ENCODE peak calls at places on chromosomes 16 and 17, in six cellular contexts. U is mammary epithelial cell, Y is IMR-90, X is neural progenitor cell, T is K562, R is body of pancreas. O is an unnamed sample. For H3K36me3, the result is how much of the 10 kb centered on the place peaks cover.

GRCh38 chr16:84610385-84610784 is 7.5 kb downstream of the COTL1 start:
- DNase-seq in U (no peak), Y (no peak), X (no peak), T (peak), R (no peak), O (no peak)

GRCh38 chr17:81020767-81021497 is 14.0 kb upstream of the BAIAP2 start:
- DNase-seq in U (no peak), Y (peak), X (no peak), T (peak), R (no peak), O (no peak)

GRCh38 chr16:80463303-80463702 is 77.5 kb upstream of the DYNLRB2 start:
- DNase-seq in U (no peak), Y (no peak), X (no peak), T (no peak), R (no peak), O (no peak)

GRCh38 chr16:67874147-67874771 is 1.4 kb downstream of the EDC4 start:
- DNase-seq in U (no peak), Y (no peak), X (no peak), T (no peak), R (no peak), O (no peak)

GRCh38 chr16:78770353-78771091 is 671.1 kb downstream of the WWOX start:
- DNase-seq in U (no peak), Y (no peak), X (peak), T (peak), R (peak), O (no peak)

GRCh38 chr16:19844945-19845641 is 39.6 kb downstream of the GPRC5B start:
- DNase-seq in U (no peak), Y (peak), X (no peak), T (peak), R (no peak), O (peak)

GRCh38 chr16:29807426-29808218 is 1.3 kb downstream of the MAZ start:
- DNase-seq in U (peak), Y (peak), X (peak), T (peak), R (peak), O (peak)

GRCh38 chr17:70913086-70913485 is 743.8 kb downstream of the KCNJ2 start:
- DNase-seq in U (no peak), Y (peak), X (no peak), T (no peak), R (no peak), O (no peak)

GRCh38 chr17:57112994-57113393 is 27.9 kb downstream of the AKAP1 start:
- DNase-seq in U (no peak), Y (no peak), X (no peak), T (peak), R (no peak), O (no peak)

GRCh38 chr17:79212150-79213087 is 137.8 kb downstream of the ENGASE start:
- DNase-seq in U (no peak), Y (no peak), X (peak), T (no peak), R (no peak), O (no peak)

GRCh38 chr17:57445051-57445450 is 188.7 kb downstream of the MSI2 start:
- DNase-seq in U (no peak), Y (no peak), X (no peak), T (no peak), R (no peak), O (no peak)

GRCh38 chr17:78040561-78041400 is 82.3 kb downstream of the TNRC6C start:
- DNase-seq in U (peak), Y (peak), X (no peak), T (no peak), R (peak), O (peak)

GRCh38 chr17:83192161-83192788 is 112.9 kb downstream of the METRNL start:
- DNase-seq in U (no peak), Y (peak), X (no peak), T (no peak), R (peak), O (no peak)

GRCh38 chr17:3738562-3739295 is 15.0 kb downstream of the HASPIN start:
- DNase-seq in U (peak), Y (peak), X (peak), T (no peak), R (peak), O (no peak)

GRCh38 chr17:6276711-6277110 is 158.2 kb downstream of the AIPL1 start:
- DNase-seq in U (no peak), Y (no peak), X (peak), T (no peak), R (no peak), O (no peak)

GRCh38 chr17:65557349-65558310 is 3.8 kb downstream of the AXIN2 start:
- DNase-seq in U (no peak), Y (peak), X (no peak), T (no peak), R (no peak), O (no peak)

GRCh38 chr16:56980792-56981724 is 8.3 kb upstream of the NLRC5 start:
- DNase-seq in U (no peak), Y (no peak), X (peak), T (no peak), R (no peak), O (no peak)

GRCh38 chr17:30321314-30321713 is 12.5 kb downstream of the TMIGD1 start:
- DNase-seq in U (no peak), Y (no peak), X (no peak), T (no peak), R (no peak), O (no peak)

GRCh38 chr17:58309918-58310259 is 18.7 kb downstream of the TSPOAP1 start:
- DNase-seq in U (no peak), Y (no peak), X (no peak), T (no peak), R (no peak), O (no peak)

GRCh38 chr17:33021731-33022408 is 30.2 kb downstream of the SPACA3 start:
- DNase-seq in U (no peak), Y (peak), X (peak), T (no peak), R (no peak), O (no peak)

GRCh38 chr16:56341656-56342397 is 83.5 kb downstream of the AMFR start:
- DNase-seq in U (no peak), Y (no peak), X (no peak), T (no peak), R (no peak), O (no peak)

GRCh38 chr16:68478526-68479249 is 30.4 kb upstream of the SMPD3 start:
- DNase-seq in U (no peak), Y (no peak), X (no peak), T (no peak), R (no peak), O (no peak)

GRCh38 chr16:30382398-30383015 is at the start of gene SEPTIN1:
- DNase-seq in U (no peak), Y (no peak), X (no peak), T (no peak), R (no peak), O (no peak)

GRCh38 chr16:69798466-69798865 is 36.3 kb downstream of the WWP2 start:
- DNase-seq in U (no peak), Y (peak), X (peak), T (no peak), R (peak), O (peak)

GRCh38 chr16:53775821-53776431 is 72.0 kb downstream of the FTO start:
- DNase-seq in U (peak), Y (peak), X (peak), T (no peak), R (peak), O (peak)

GRCh38 chr16:51148674-51149228 is 2.3 kb downstream of the SALL1 start:
- DNase-seq in U (no peak), Y (no peak), X (no peak), T (no peak), R (no peak), O (no peak)

GRCh38 chr17:34797724-34798123 is 163.5 kb downstream of the CCT6B start:
- DNase-seq in U (no peak), Y (peak), X (peak), T (peak), R (no peak), O (peak)

GRCh38 chr16:53433930-53434435 is 288 bp upstream of the RBL2 start:
- DNase-seq in U (no peak), Y (peak), X (no peak), T (peak), R (peak), O (peak)

GRCh38 chr16:63776034-63776433 is 1345.8 kb downstream of the CDH11 start:
- DNase-seq in U (no peak), Y (no peak), X (no peak), T (no peak), R (no peak), O (no peak)

GRCh38 chr17:21125862-21126261 is 902 bp upstream of the DHRS7B start:
- DNase-seq in U (no peak), Y (no peak), X (no peak), T (no peak), R (no peak), O (no peak)

GRCh38 chr16:54542805-54543504 is 256.4 kb upstream of the IRX3 start:
- DNase-seq in U (no peak), Y (no peak), X (no peak), T (no peak), R (no peak), O (no peak)

GRCh38 chr16:54286330-54287017 is at the start of gene IRX3:
- DNase-seq in U (peak), Y (peak), X (peak), T (no peak), R (peak), O (peak)

GRCh38 chr16:10250137-10250850 is 68.1 kb upstream of the GRIN2A start:
- DNase-seq in U (no peak), Y (no peak), X (no peak), T (no peak), R (no peak), O (no peak)

GRCh38 chr16:78390070-78390469 is 290.6 kb downstream of the WWOX start:
- DNase-seq in U (no peak), Y (no peak), X (no peak), T (no peak), R (no peak), O (no peak)

GRCh38 chr16:60107467-60107866 is 1373.4 kb upstream of the GOT2 start:
- DNase-seq in U (peak), Y (no peak), X (no peak), T (no peak), R (no peak), O (peak)

GRCh38 chr16:66277311-66278070 is 89.0 kb upstream of the CDH5 start:
- DNase-seq in U (no peak), Y (no peak), X (no peak), T (no peak), R (no peak), O (no peak)

GRCh38 chr16:50596762-50597450 is 48.7 kb downstream of the NKD1 start:
- DNase-seq in U (no peak), Y (no peak), X (no peak), T (no peak), R (no peak), O (no peak)

GRCh38 chr17:57444632-57445031 is 188.3 kb downstream of the MSI2 start:
- DNase-seq in U (no peak), Y (no peak), X (peak), T (no peak), R (no peak), O (no peak)

GRCh38 chr16:871562-872330 is 71.2 kb upstream of the GNG13 start:
- DNase-seq in U (no peak), Y (no peak), X (no peak), T (no peak), R (no peak), O (no peak)

GRCh38 chr16:868846-869822 is 68.6 kb upstream of the GNG13 start:
- DNase-seq in U (no peak), Y (no peak), X (no peak), T (no peak), R (no peak), O (no peak)

GRCh38 chr16:872436-873242 is 72.1 kb upstream of the GNG13 start:
- DNase-seq in U (no peak), Y (no peak), X (no peak), T (no peak), R (no peak), O (no peak)

GRCh38 chr16:869823-870641 is 69.5 kb upstream of the GNG13 start:
- DNase-seq in U (no peak), Y (no peak), X (no peak), T (no peak), R (no peak), O (no peak)

DNA sequence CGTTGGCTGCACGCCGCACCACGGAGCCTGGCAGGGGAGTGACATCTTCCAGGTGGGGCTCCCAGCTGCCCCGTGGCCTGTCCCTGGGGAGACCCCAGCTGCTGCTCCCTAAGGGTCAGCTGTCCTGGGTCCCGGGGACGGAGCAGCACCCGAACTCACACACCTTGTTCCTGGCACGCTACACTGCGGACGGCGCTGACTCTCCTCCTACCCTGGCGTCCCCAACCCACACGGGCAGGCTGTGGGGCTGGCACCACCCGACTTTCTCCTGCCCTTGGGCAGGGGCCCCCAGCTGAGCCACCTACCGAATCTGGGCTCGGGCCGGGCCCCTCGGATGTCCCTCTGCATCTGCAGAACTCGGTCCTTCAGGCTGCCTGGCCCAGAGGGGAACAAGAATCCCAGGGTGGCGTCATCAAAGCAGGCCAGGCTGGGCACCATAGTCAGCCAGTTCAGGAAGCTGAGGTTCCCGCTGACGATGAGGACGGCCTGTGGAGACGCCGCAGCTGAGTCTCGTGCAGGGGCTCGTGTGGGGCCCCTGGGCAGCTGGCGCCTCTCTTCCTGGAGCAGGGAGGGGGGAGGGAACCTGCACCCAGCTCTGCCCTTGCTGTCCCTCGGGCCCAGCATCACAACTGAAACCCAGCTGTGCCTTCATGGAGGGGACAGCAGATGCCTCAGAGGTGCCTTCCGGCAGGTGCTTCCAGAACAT is 70.5 kb upstream of the GNG13 start:
- DNase-seq in U (no peak), Y (no peak), X (no peak), T (no peak), R (no peak), O (no peak)
- H3K36me3 ChIP-seq in U (under half), Y (under half), X (under half), T (under half), R (under half), O (under half)

GRCh38 chr17:50210249-50211225 is 9.1 kb upstream of the COL1A1 start:
- DNase-seq in U (peak), Y (peak), X (peak), T (peak), R (peak), O (peak)
- H3K27ac ChIP-seq in U (no peak), Y (peak), X (no peak), T (peak), R (no peak), O (peak)

GRCh38 chr17:44207319-44207718 is 7.6 kb upstream of the ATXN7L3 start:
- DNase-seq in U (no peak), Y (no peak), X (no peak), T (no peak), R (no peak), O (no peak)

GRCh38 chr17:44204453-44204882 is 4.8 kb upstream of the ATXN7L3 start:
- DNase-seq in U (peak), Y (peak), X (no peak), T (peak), R (no peak), O (peak)

GRCh38 chr17:44203731-44204452 is 4.2 kb upstream of the ATXN7L3 start:
- DNase-seq in U (no peak), Y (peak), X (peak), T (peak), R (peak), O (no peak)

GRCh38 chr17:44206825-44207155 is 7.1 kb upstream of the ATXN7L3 start:
- DNase-seq in U (no peak), Y (no peak), X (no peak), T (no peak), R (no peak), O (no peak)

DNA sequence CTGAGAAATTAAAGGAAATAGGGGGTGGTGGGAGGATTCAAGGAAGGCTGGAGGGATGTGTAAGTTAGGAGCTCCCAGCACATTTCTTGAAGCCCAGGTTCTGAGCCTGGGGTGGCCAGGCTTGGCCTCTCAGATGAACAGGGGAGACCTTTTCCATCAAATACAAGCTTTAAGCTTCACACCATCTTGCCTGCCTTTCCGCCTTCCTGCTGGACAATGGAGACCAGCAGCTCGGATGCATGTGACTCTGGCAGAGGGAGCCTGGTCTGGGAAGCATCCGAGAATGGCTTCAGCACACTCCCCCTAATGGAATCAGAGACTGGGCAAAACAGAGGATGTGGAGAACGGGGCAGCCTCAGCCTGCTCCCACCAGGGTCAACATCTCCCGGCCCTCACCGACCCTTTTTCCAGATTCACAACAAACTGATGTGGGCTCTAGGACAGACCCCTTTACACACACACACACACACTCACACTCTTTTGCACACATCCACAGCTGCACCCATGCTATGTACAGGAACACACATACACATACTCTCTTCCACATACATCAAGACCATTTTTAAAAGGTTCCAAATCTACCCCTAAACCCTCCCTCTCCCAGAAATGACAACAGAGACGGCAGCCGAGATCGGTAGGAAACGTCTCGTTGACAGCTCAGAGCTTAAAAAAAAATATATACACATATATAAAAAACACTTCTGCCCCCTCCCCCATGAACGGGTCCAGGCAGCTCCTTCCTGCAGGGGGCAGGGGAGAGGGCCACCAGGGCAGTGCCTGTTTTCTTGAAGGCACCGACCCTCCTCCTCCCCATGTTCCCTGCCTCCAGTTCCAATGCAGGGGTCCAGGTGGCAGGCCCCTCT is 6.5 kb upstream of the ATXN7L3 start:
- DNase-seq in U (no peak), Y (no peak), X (no peak), T (no peak), R (no peak), O (no peak)
- TF ChIP-seq CTCF in U (peak), Y (peak), X (peak), T (peak), R (no peak), O (peak)

GRCh38 chr17:17157041-17157440 is 49.1 kb downstream of the PLD6 start:
- DNase-seq in U (no peak), Y (no peak), X (no peak), T (no peak), R (no peak), O (no peak)
- H3K36me3 ChIP-seq in U (under half), Y (half or more), X (under half), T (under half), R (under half), O (half or more)

DNA sequence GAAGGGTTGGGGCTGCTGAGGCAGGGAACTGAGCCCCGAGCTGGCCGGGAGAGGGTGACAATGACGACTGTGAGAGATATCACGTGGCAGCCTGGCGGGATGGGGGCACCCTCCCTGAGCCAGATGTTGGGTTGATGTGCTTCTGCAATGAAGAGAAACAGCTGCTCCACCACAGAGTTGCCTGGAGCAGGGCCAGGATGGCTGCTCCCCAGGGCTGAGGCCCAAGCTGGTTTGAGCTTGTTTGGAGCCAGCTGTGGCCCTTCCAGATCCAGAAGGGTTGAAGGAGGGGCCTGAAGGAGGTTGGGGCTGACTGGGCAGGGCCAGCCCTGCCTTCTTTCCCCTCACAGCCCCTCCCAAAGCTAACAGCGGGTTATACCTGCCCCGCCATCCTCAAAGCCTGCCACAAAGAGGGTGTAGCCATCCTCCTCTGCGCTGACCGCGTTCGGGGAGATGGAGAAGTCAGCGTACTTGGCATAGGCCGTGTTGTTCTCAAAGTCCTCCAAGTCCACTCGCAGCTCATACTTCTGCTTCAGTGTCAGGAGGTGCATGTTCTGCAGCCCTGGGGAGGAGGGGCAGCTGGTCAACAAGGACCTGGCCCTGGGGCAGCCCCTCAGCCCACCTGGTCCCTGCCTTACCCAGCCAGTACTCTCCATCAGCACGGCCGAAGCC is 2.1 kb downstream of the MFAP4 start:
- DNase-seq in U (no peak), Y (peak), X (no peak), T (peak), R (peak), O (no peak)
- H3K27ac ChIP-seq in U (no peak), Y (peak), X (no peak), T (no peak), R (no peak), O (no peak)

GRCh38 chr17:41930009-41930832 is at the start of gene ODAD4:
- DNase-seq in U (peak), Y (peak), X (peak), T (peak), R (peak), O (peak)
- TF ChIP-seq CTCF in U (peak), Y (peak), X (peak), T (peak), R (peak), O (peak)

DNA sequence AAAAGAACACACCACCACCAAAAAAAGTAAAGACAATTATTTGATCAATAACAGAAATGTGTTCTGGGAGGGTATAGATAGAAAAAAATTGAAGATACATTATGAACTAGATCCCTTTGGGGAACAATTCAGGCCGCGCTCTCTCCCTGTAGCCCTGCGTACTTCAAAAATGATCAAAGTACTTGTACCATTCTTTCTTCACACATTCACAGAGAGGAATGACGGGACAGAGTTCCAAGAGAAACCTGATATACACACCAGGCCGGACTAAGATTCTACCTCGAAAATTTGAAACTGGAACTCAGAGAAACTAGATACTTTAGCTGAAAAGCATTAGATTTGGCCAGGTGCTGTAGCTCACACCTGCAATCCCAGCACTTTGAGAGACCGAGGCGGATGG is 50.0 kb downstream of the CNOT1 start:
- DNase-seq in U (no peak), Y (no peak), X (no peak), T (no peak), R (no peak), O (no peak)
- H3K36me3 ChIP-seq in U (half or more), Y (half or more), X (half or more), T (half or more), R (under half), O (half or more)

GRCh38 chr17:17784599-17785264 is 52.1 kb downstream of the SREBF1 start:
- DNase-seq in U (no peak), Y (no peak), X (peak), T (peak), R (no peak), O (peak)
- H3K27ac ChIP-seq in U (no peak), Y (no peak), X (no peak), T (no peak), R (peak), O (no peak)